ENCODE peak calls at places on chromosomes 16 and 17, in seven cellular contexts. One of them, this sample, is unnamed. For H3K4me1, the result is how much of the 10 kb centered on the place peaks cover.

GRCh38 chr17:22459331-22459952 is 767.1 kb downstream of the KCNJ18 start:
- DNase-seq in lung: no peak
- DNase-seq in uterus: no peak
- DNase-seq in SK-N-SH: no peak
- DNase-seq in cardiac muscle cell: no peak
- DNase-seq in esophagus squamous epithelium: no peak
- DNase-seq in GM23338: no peak
- DNase-seq in this sample: no peak

GRCh38 chr16:83842755-83843507 is 35.2 kb downstream of the HSBP1 start:
- DNase-seq in cardiac muscle cell: no peak
- DNase-seq in SK-N-SH: no peak
- DNase-seq in uterus: no peak
- DNase-seq in esophagus squamous epithelium: no peak
- DNase-seq in lung: no peak
- DNase-seq in GM23338: no peak
- DNase-seq in this sample: no peak

GRCh38 chr17:46732754-46733398 is 85.6 kb downstream of the WNT3 start:
- DNase-seq in SK-N-SH: no peak
- DNase-seq in esophagus squamous epithelium: no peak
- DNase-seq in GM23338: peak
- DNase-seq in uterus: no peak
- DNase-seq in cardiac muscle cell: peak
- DNase-seq in lung: no peak
- DNase-seq in this sample: no peak

GRCh38 chr17:33968350-33969044 is 286.6 kb upstream of the CCL2 start:
- DNase-seq in uterus: no peak
- DNase-seq in cardiac muscle cell: no peak
- DNase-seq in GM23338: peak
- DNase-seq in lung: no peak
- DNase-seq in SK-N-SH: no peak
- DNase-seq in esophagus squamous epithelium: no peak
- DNase-seq in this sample: no peak

GRCh38 chr17:64491034-64491860 is 5.6 kb downstream of the POLG2 start:
- DNase-seq in GM23338: peak
- DNase-seq in cardiac muscle cell: no peak
- DNase-seq in esophagus squamous epithelium: no peak
- DNase-seq in SK-N-SH: no peak
- DNase-seq in lung: peak
- DNase-seq in uterus: no peak
- DNase-seq in this sample: no peak

GRCh38 chr17:50959341-50959740 is 93.2 kb upstream of the TOB1 start:
- DNase-seq in lung: no peak
- DNase-seq in cardiac muscle cell: no peak
- DNase-seq in esophagus squamous epithelium: no peak
- DNase-seq in SK-N-SH: no peak
- DNase-seq in uterus: no peak
- DNase-seq in GM23338: no peak
- DNase-seq in this sample: no peak

GRCh38 chr16:83581082-83581481 is 226.7 kb upstream of the HSBP1 start:
- DNase-seq in cardiac muscle cell: no peak
- DNase-seq in esophagus squamous epithelium: no peak
- DNase-seq in uterus: no peak
- DNase-seq in GM23338: no peak
- DNase-seq in SK-N-SH: no peak
- DNase-seq in lung: no peak
- DNase-seq in this sample: no peak

GRCh38 chr17:8894189-8894611 is 26.7 kb upstream of the PIK3R6 start:
- DNase-seq in cardiac muscle cell: no peak
- DNase-seq in GM23338: peak
- DNase-seq in lung: no peak
- DNase-seq in esophagus squamous epithelium: no peak
- DNase-seq in SK-N-SH: peak
- DNase-seq in uterus: no peak
- DNase-seq in this sample: no peak

GRCh38 chr17:8611135-8611534 is 19.4 kb downstream of the MYH10 start:
- DNase-seq in lung: no peak
- DNase-seq in esophagus squamous epithelium: no peak
- DNase-seq in uterus: no peak
- DNase-seq in cardiac muscle cell: no peak
- DNase-seq in GM23338: no peak
- DNase-seq in SK-N-SH: no peak
- DNase-seq in this sample: no peak

GRCh38 chr16:19926449-19927390 is 42.1 kb upstream of the GPRC5B start:
- DNase-seq in esophagus squamous epithelium: no peak
- DNase-seq in uterus: no peak
- DNase-seq in SK-N-SH: no peak
- DNase-seq in lung: no peak
- DNase-seq in cardiac muscle cell: no peak
- DNase-seq in GM23338: no peak
- DNase-seq in this sample: peak

GRCh38 chr16:84735846-84736586 is 36.2 kb downstream of the USP10 start:
- DNase-seq in uterus: no peak
- DNase-seq in GM23338: no peak
- DNase-seq in esophagus squamous epithelium: no peak
- DNase-seq in lung: peak
- DNase-seq in cardiac muscle cell: no peak
- DNase-seq in SK-N-SH: peak
- DNase-seq in this sample: no peak

GRCh38 chr16:87463722-87464690 is 28.8 kb downstream of the ZCCHC14 start:
- DNase-seq in esophagus squamous epithelium: no peak
- DNase-seq in cardiac muscle cell: no peak
- DNase-seq in SK-N-SH: no peak
- DNase-seq in lung: peak
- DNase-seq in GM23338: no peak
- DNase-seq in uterus: no peak
- DNase-seq in this sample: peak

GRCh38 chr17:6092182-6092922 is 22.2 kb downstream of the WSCD1 start:
- DNase-seq in GM23338: no peak
- DNase-seq in lung: no peak
- DNase-seq in esophagus squamous epithelium: no peak
- DNase-seq in uterus: no peak
- DNase-seq in SK-N-SH: no peak
- DNase-seq in cardiac muscle cell: no peak
- DNase-seq in this sample: no peak

GRCh38 chr16:75702247-75702646 is 986 bp upstream of the DUXB start:
- DNase-seq in cardiac muscle cell: no peak
- DNase-seq in lung: no peak
- DNase-seq in SK-N-SH: no peak
- DNase-seq in esophagus squamous epithelium: no peak
- DNase-seq in GM23338: peak
- DNase-seq in uterus: no peak
- DNase-seq in this sample: no peak

GRCh38 chr16:1998360-1998835 is 8.6 kb downstream of the SYNGR3 start:
- DNase-seq in SK-N-SH: no peak
- DNase-seq in uterus: no peak
- DNase-seq in GM23338: no peak
- DNase-seq in lung: no peak
- DNase-seq in esophagus squamous epithelium: no peak
- DNase-seq in cardiac muscle cell: no peak
- DNase-seq in this sample: no peak

GRCh38 chr17:76251478-76252039 is 11.3 kb upstream of the RNF157 start:
- DNase-seq in uterus: no peak
- DNase-seq in GM23338: no peak
- DNase-seq in SK-N-SH: no peak
- DNase-seq in esophagus squamous epithelium: no peak
- DNase-seq in lung: no peak
- DNase-seq in cardiac muscle cell: no peak
- DNase-seq in this sample: no peak

GRCh38 chr17:45091778-45092425 is 30.8 kb downstream of the NMT1 start:
- DNase-seq in lung: no peak
- DNase-seq in SK-N-SH: no peak
- DNase-seq in esophagus squamous epithelium: no peak
- DNase-seq in uterus: no peak
- DNase-seq in GM23338: no peak
- DNase-seq in cardiac muscle cell: no peak
- DNase-seq in this sample: peak

GRCh38 chr16:86496929-86497381 is 13.4 kb upstream of the FOXF1 start:
- DNase-seq in uterus: no peak
- DNase-seq in lung: no peak
- DNase-seq in SK-N-SH: no peak
- DNase-seq in cardiac muscle cell: no peak
- DNase-seq in GM23338: peak
- DNase-seq in esophagus squamous epithelium: no peak
- DNase-seq in this sample: no peak

GRCh38 chr17:42133461-42134041 is 10.9 kb downstream of the HSPB9 start:
- DNase-seq in SK-N-SH: no peak
- DNase-seq in cardiac muscle cell: peak
- DNase-seq in GM23338: no peak
- DNase-seq in uterus: no peak
- DNase-seq in esophagus squamous epithelium: no peak
- DNase-seq in lung: no peak
- DNase-seq in this sample: no peak

GRCh38 chr16:50549561-50549915 is 1.3 kb downstream of the NKD1 start:
- DNase-seq in lung: no peak
- DNase-seq in uterus: no peak
- DNase-seq in esophagus squamous epithelium: no peak
- DNase-seq in SK-N-SH: no peak
- DNase-seq in GM23338: no peak
- DNase-seq in cardiac muscle cell: no peak
- DNase-seq in this sample: no peak

GRCh38 chr16:50551243-50551642 is 3.0 kb downstream of the NKD1 start:
- DNase-seq in cardiac muscle cell: no peak
- DNase-seq in SK-N-SH: no peak
- DNase-seq in GM23338: no peak
- DNase-seq in uterus: no peak
- DNase-seq in esophagus squamous epithelium: no peak
- DNase-seq in lung: no peak
- DNase-seq in this sample: no peak

GRCh38 chr16:50548659-50549560 is 714 bp downstream of the NKD1 start:
- DNase-seq in GM23338: peak
- DNase-seq in SK-N-SH: peak
- DNase-seq in lung: no peak
- DNase-seq in cardiac muscle cell: no peak
- DNase-seq in esophagus squamous epithelium: no peak
- DNase-seq in uterus: peak
- DNase-seq in this sample: no peak

GRCh38 chr16:50547944-50548658 is at the start of gene NKD1:
- DNase-seq in cardiac muscle cell: peak
- DNase-seq in esophagus squamous epithelium: no peak
- DNase-seq in SK-N-SH: peak
- DNase-seq in GM23338: peak
- DNase-seq in lung: peak
- DNase-seq in uterus: peak
- DNase-seq in this sample: peak

GRCh38 chr16:50550035-50550434 is 1.8 kb downstream of the NKD1 start:
- DNase-seq in esophagus squamous epithelium: no peak
- DNase-seq in SK-N-SH: no peak
- DNase-seq in GM23338: no peak
- DNase-seq in uterus: peak
- DNase-seq in lung: no peak
- DNase-seq in cardiac muscle cell: no peak
- DNase-seq in this sample: no peak
- H3K4me3 ChIP-seq in esophagus squamous epithelium: peak
- H3K4me3 ChIP-seq in SK-N-SH: no peak
- H3K4me3 ChIP-seq in GM23338: no peak
- H3K4me3 ChIP-seq in uterus: peak
- H3K4me3 ChIP-seq in lung: peak
- H3K4me3 ChIP-seq in cardiac muscle cell: no peak
- H3K4me3 ChIP-seq in this sample: no peak

GRCh38 chr16:59702531-59702930 is 968.4 kb upstream of the GOT2 start:
- DNase-seq in cardiac muscle cell: no peak
- DNase-seq in uterus: no peak
- DNase-seq in lung: no peak
- DNase-seq in SK-N-SH: no peak
- DNase-seq in esophagus squamous epithelium: no peak
- DNase-seq in GM23338: no peak
- DNase-seq in this sample: no peak

GRCh38 chr16:59701987-59702386 is 967.9 kb upstream of the GOT2 start:
- DNase-seq in lung: no peak
- DNase-seq in GM23338: no peak
- DNase-seq in esophagus squamous epithelium: no peak
- DNase-seq in SK-N-SH: no peak
- DNase-seq in uterus: no peak
- DNase-seq in cardiac muscle cell: no peak
- DNase-seq in this sample: no peak

DNA sequence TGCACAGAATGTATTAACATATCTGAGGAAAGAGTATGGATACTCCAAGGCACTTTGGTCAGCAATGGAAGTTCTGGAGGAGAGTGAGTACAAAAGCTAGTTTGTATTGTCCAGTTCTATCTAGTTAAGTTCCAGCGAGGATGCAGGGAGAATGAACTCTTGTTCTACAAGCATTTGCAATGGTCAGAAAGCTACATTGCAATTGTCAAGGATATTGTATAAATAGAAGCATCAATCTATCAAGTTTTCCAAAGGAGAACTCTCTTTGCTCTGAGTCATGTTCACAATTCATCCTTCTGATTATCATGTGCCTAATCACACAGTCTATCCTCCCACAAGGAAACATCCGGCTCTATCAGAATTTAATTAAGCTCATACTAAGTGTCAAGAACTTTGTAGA is 973.3 kb upstream of the GOT2 start:
- DNase-seq in cardiac muscle cell: no peak
- DNase-seq in SK-N-SH: no peak
- DNase-seq in esophagus squamous epithelium: no peak
- DNase-seq in GM23338: no peak
- DNase-seq in lung: no peak
- DNase-seq in uterus: no peak
- DNase-seq in this sample: no peak
- H3K4me1 ChIP-seq in cardiac muscle cell: under half
- H3K4me1 ChIP-seq in SK-N-SH: under half
- H3K4me1 ChIP-seq in esophagus squamous epithelium: under half
- H3K4me1 ChIP-seq in GM23338: under half
- H3K4me1 ChIP-seq in lung: under half
- H3K4me1 ChIP-seq in uterus: under half
- H3K4me1 ChIP-seq in this sample: under half

DNA sequence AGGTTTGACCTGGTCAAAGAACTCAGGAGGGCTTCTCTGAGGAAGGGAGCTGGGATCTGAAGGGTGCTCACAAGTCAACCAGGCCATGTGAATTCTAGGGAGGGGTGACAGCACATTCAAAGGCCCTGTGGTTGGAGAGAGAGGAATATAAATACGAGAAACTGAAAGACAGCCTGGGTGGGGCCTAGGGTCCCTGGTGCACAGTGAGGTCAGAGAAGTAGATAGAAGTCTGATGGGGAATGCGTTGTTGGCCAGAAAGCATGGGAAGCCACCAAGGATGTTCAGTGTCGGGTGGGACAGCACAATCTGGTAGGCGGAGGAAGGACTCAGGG is 210.9 kb downstream of the KATNIP start:
- DNase-seq in GM23338: no peak
- DNase-seq in cardiac muscle cell: no peak
- DNase-seq in lung: no peak
- DNase-seq in uterus: no peak
- DNase-seq in SK-N-SH: no peak
- DNase-seq in esophagus squamous epithelium: no peak
- DNase-seq in this sample: no peak
- H3K4me3 ChIP-seq in GM23338: no peak
- H3K4me3 ChIP-seq in cardiac muscle cell: no peak
- H3K4me3 ChIP-seq in lung: no peak
- H3K4me3 ChIP-seq in uterus: no peak
- H3K4me3 ChIP-seq in SK-N-SH: no peak
- H3K4me3 ChIP-seq in esophagus squamous epithelium: no peak
- H3K4me3 ChIP-seq in this sample: no peak

DNA sequence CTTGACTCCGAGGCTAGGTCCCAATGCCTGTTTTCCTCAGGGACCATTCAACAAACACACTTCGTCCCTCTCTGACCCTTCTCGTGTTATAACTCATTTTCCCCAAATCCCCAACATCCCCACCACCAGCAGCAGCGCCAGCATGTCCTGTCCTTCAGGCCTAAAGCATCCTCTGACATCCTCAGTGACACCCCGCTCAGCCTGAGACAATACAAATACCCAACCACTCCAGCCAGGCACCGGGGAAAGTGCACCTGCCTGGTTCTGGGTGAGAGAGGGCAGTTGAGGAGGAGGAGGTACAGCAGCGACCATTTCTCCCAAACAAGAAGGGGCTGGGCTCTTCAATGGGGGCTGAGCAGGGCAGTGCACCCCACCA is 4.7 kb downstream of the MNT start:
- DNase-seq in esophagus squamous epithelium: no peak
- DNase-seq in lung: no peak
- DNase-seq in GM23338: no peak
- DNase-seq in SK-N-SH: no peak
- DNase-seq in cardiac muscle cell: no peak
- DNase-seq in uterus: no peak
- DNase-seq in this sample: no peak
- H3K4me1 ChIP-seq in esophagus squamous epithelium: half or more
- H3K4me1 ChIP-seq in lung: under half
- H3K4me1 ChIP-seq in GM23338: under half
- H3K4me1 ChIP-seq in SK-N-SH: half or more
- H3K4me1 ChIP-seq in cardiac muscle cell: under half
- H3K4me1 ChIP-seq in uterus: under half
- H3K4me1 ChIP-seq in this sample: half or more

This sample was measured in astrocyte.